ENCODE peak calls at places on chromosome X, in five cellular contexts. One of them, this sample, is unnamed. For H3K4me1, the result is how much of the 10 kb centered on the place peaks cover.

GRCh38 chrX:47316276-47317025 is 53.9 kb upstream of the ZNF157 start:
- DNase-seq in right lobe of liver: no peak
- DNase-seq in uterus: no peak
- DNase-seq in Panc1: no peak
- DNase-seq in psoas muscle: no peak
- DNase-seq in this sample: no peak

GRCh38 chrX:18424482-18425198 is 768 bp upstream of the CDKL5 start:
- DNase-seq in right lobe of liver: peak
- DNase-seq in uterus: no peak
- DNase-seq in Panc1: no peak
- DNase-seq in psoas muscle: no peak
- DNase-seq in this sample: peak

GRCh38 chrX:103254171-103254824 is 657 bp downstream of the TCEAL8 start:
- DNase-seq in right lobe of liver: peak
- DNase-seq in uterus: peak
- DNase-seq in Panc1: no peak
- DNase-seq in psoas muscle: peak
- DNase-seq in this sample: no peak

GRCh38 chrX:110316351-110317078 is 1.4 kb downstream of the AMMECR1 start:
- DNase-seq in right lobe of liver: no peak
- DNase-seq in uterus: no peak
- DNase-seq in Panc1: no peak
- DNase-seq in psoas muscle: no peak
- DNase-seq in this sample: no peak

GRCh38 chrX:94365736-94366135 is 691.7 kb downstream of the FAM133A start:
- DNase-seq in right lobe of liver: no peak
- DNase-seq in uterus: no peak
- DNase-seq in Panc1: no peak
- DNase-seq in psoas muscle: no peak
- DNase-seq in this sample: no peak

GRCh38 chrX:49174723-49175122 is 3.0 kb downstream of the PLP2 start:
- DNase-seq in right lobe of liver: no peak
- DNase-seq in uterus: no peak
- DNase-seq in Panc1: no peak
- DNase-seq in psoas muscle: no peak
- DNase-seq in this sample: no peak

GRCh38 chrX:110871839-110872238 is 76.2 kb upstream of the CHRDL1 start:
- DNase-seq in right lobe of liver: no peak
- DNase-seq in uterus: no peak
- DNase-seq in Panc1: no peak
- DNase-seq in psoas muscle: no peak
- DNase-seq in this sample: no peak

GRCh38 chrX:9466711-9467110 is 1.9 kb downstream of the TBL1X start:
- DNase-seq in right lobe of liver: no peak
- DNase-seq in uterus: no peak
- DNase-seq in Panc1: no peak
- DNase-seq in psoas muscle: no peak
- DNase-seq in this sample: peak

GRCh38 chrX:124194209-124194608 is 138.3 kb upstream of the TEX13D start:
- DNase-seq in right lobe of liver: no peak
- DNase-seq in uterus: no peak
- DNase-seq in Panc1: no peak
- DNase-seq in psoas muscle: peak
- DNase-seq in this sample: no peak

GRCh38 chrX:66042307-66043077 is 2.6 kb upstream of the VSIG4 start:
- DNase-seq in right lobe of liver: no peak
- DNase-seq in uterus: no peak
- DNase-seq in Panc1: no peak
- DNase-seq in psoas muscle: no peak
- DNase-seq in this sample: no peak

GRCh38 chrX:34132028-34132427 is at the start of gene FAM47A:
- DNase-seq in right lobe of liver: no peak
- DNase-seq in uterus: no peak
- DNase-seq in Panc1: no peak
- DNase-seq in psoas muscle: peak
- DNase-seq in this sample: no peak

GRCh38 chrX:63930140-63930539 is 145.1 kb upstream of the ARHGEF9 start:
- DNase-seq in right lobe of liver: no peak
- DNase-seq in uterus: no peak
- DNase-seq in Panc1: no peak
- DNase-seq in psoas muscle: no peak
- DNase-seq in this sample: no peak

GRCh38 chrX:70916754-70917153 is 8.2 kb upstream of the TEX11 start:
- DNase-seq in right lobe of liver: no peak
- DNase-seq in uterus: no peak
- DNase-seq in Panc1: no peak
- DNase-seq in psoas muscle: no peak
- DNase-seq in this sample: no peak

GRCh38 chrX:68504237-68504636 is 5.4 kb downstream of the YIPF6 start:
- DNase-seq in right lobe of liver: no peak
- DNase-seq in uterus: no peak
- DNase-seq in Panc1: no peak
- DNase-seq in psoas muscle: no peak
- DNase-seq in this sample: no peak

GRCh38 chrX:129963729-129964128 is 18.7 kb upstream of the BCORL1 start:
- DNase-seq in right lobe of liver: no peak
- DNase-seq in uterus: no peak
- DNase-seq in Panc1: no peak
- DNase-seq in psoas muscle: no peak
- DNase-seq in this sample: no peak

GRCh38 chrX:30714138-30714537 is 60.9 kb downstream of the GK start:
- DNase-seq in right lobe of liver: no peak
- DNase-seq in uterus: no peak
- DNase-seq in Panc1: no peak
- DNase-seq in psoas muscle: no peak
- DNase-seq in this sample: no peak

GRCh38 chrX:43973249-43973672 is at the start of gene NDP:
- DNase-seq in right lobe of liver: no peak
- DNase-seq in uterus: no peak
- DNase-seq in Panc1: no peak
- DNase-seq in psoas muscle: no peak
- DNase-seq in this sample: no peak

GRCh38 chrX:65877953-65878352 is 161.9 kb downstream of the VSIG4 start:
- DNase-seq in right lobe of liver: no peak
- DNase-seq in uterus: no peak
- DNase-seq in Panc1: no peak
- DNase-seq in psoas muscle: no peak
- DNase-seq in this sample: no peak

GRCh38 chrX:150770623-150771022 is 77.4 kb downstream of the MTMR1 start:
- DNase-seq in right lobe of liver: no peak
- DNase-seq in uterus: no peak
- DNase-seq in Panc1: no peak
- DNase-seq in psoas muscle: no peak
- DNase-seq in this sample: no peak

GRCh38 chrX:73850124-73851013 is 287.4 kb downstream of the CHIC1 start:
- DNase-seq in right lobe of liver: peak
- DNase-seq in uterus: peak
- DNase-seq in Panc1: no peak
- DNase-seq in psoas muscle: peak
- DNase-seq in this sample: no peak

GRCh38 chrX:69116077-69116476 is 49.2 kb downstream of the PJA1 start:
- DNase-seq in right lobe of liver: no peak
- DNase-seq in uterus: no peak
- DNase-seq in Panc1: no peak
- DNase-seq in psoas muscle: no peak
- DNase-seq in this sample: no peak

GRCh38 chrX:56569378-56570061 is 6.1 kb downstream of the UBQLN2 start:
- DNase-seq in right lobe of liver: no peak
- DNase-seq in uterus: no peak
- DNase-seq in Panc1: no peak
- DNase-seq in psoas muscle: no peak
- DNase-seq in this sample: no peak

GRCh38 chrX:40169193-40170086 is 71.7 kb upstream of the BCOR start:
- DNase-seq in right lobe of liver: peak
- DNase-seq in uterus: peak
- DNase-seq in Panc1: peak
- DNase-seq in psoas muscle: peak
- DNase-seq in this sample: peak

GRCh38 chrX:54181196-54181953 is 1.7 kb downstream of the FAM120C start:
- DNase-seq in right lobe of liver: no peak
- DNase-seq in uterus: no peak
- DNase-seq in Panc1: no peak
- DNase-seq in psoas muscle: no peak
- DNase-seq in this sample: no peak

GRCh38 chrX:79036152-79036551 is 91.0 kb downstream of the P2RY10 start:
- DNase-seq in right lobe of liver: no peak
- DNase-seq in uterus: no peak
- DNase-seq in Panc1: no peak
- DNase-seq in psoas muscle: no peak
- DNase-seq in this sample: peak

GRCh38 chrX:70454441-70455365 is 10.1 kb downstream of the DLG3 start:
- DNase-seq in right lobe of liver: peak
- DNase-seq in uterus: peak
- DNase-seq in Panc1: peak
- DNase-seq in psoas muscle: no peak
- DNase-seq in this sample: peak

GRCh38 chrX:150864127-150864526 is 34.3 kb downstream of the CD99L2 start:
- DNase-seq in right lobe of liver: no peak
- DNase-seq in uterus: no peak
- DNase-seq in Panc1: no peak
- DNase-seq in psoas muscle: no peak
- DNase-seq in this sample: no peak

GRCh38 chrX:8364369-8365141 is 100.1 kb upstream of the VCX3B start:
- DNase-seq in right lobe of liver: no peak
- DNase-seq in uterus: no peak
- DNase-seq in Panc1: no peak
- DNase-seq in psoas muscle: no peak
- DNase-seq in this sample: no peak

GRCh38 chrX:87526281-87526680 is 8.7 kb downstream of the KLHL4 start:
- DNase-seq in right lobe of liver: no peak
- DNase-seq in uterus: no peak
- DNase-seq in Panc1: no peak
- DNase-seq in psoas muscle: no peak
- DNase-seq in this sample: no peak

GRCh38 chrX:118523920-118524319 is 28.3 kb downstream of the DOCK11 start:
- DNase-seq in right lobe of liver: no peak
- DNase-seq in uterus: no peak
- DNase-seq in Panc1: no peak
- DNase-seq in psoas muscle: no peak
- DNase-seq in this sample: peak

DNA sequence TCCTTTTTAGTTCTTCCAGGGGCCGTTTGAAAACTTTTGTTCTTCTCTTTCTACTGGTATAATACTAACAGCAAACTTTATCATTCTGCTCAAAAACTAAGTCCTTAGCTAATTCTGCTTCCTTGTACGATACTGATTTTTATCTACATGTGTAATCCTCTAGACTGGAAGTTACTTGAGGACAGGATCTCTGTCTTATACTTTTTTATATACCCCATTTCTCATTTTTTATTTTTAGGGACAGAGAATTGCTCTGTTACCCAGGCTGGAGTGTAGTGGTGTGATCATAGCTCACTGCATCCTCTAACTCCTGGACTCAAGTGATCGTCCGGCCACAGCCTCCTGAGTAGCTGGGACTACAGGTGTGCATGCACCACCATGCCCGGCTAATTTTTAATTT is 2.2 kb downstream of the COX7B start:
- DNase-seq in right lobe of liver: no peak
- DNase-seq in uterus: no peak
- DNase-seq in Panc1: no peak
- DNase-seq in psoas muscle: no peak
- DNase-seq in this sample: no peak
- H3K27ac ChIP-seq in right lobe of liver: no peak
- H3K27ac ChIP-seq in uterus: no peak
- H3K27ac ChIP-seq in Panc1: no peak
- H3K27ac ChIP-seq in psoas muscle: no peak
- H3K27ac ChIP-seq in this sample: no peak

GRCh38 chrX:107724653-107725052 is 50.9 kb downstream of the TSC22D3 start:
- DNase-seq in right lobe of liver: no peak
- DNase-seq in uterus: no peak
- DNase-seq in Panc1: no peak
- DNase-seq in psoas muscle: no peak
- DNase-seq in this sample: no peak

GRCh38 chrX:107721966-107722707 is 53.5 kb downstream of the TSC22D3 start:
- DNase-seq in right lobe of liver: no peak
- DNase-seq in uterus: no peak
- DNase-seq in Panc1: no peak
- DNase-seq in psoas muscle: peak
- DNase-seq in this sample: no peak

GRCh38 chrX:107718156-107718621 is 57.4 kb downstream of the TSC22D3 start:
- DNase-seq in right lobe of liver: peak
- DNase-seq in uterus: peak
- DNase-seq in Panc1: peak
- DNase-seq in psoas muscle: peak
- DNase-seq in this sample: peak

GRCh38 chrX:107723501-107723900 is 52.1 kb downstream of the TSC22D3 start:
- DNase-seq in right lobe of liver: no peak
- DNase-seq in uterus: no peak
- DNase-seq in Panc1: no peak
- DNase-seq in psoas muscle: peak
- DNase-seq in this sample: no peak

GRCh38 chrX:107721318-107721717 is 54.3 kb downstream of the TSC22D3 start:
- DNase-seq in right lobe of liver: no peak
- DNase-seq in uterus: no peak
- DNase-seq in Panc1: no peak
- DNase-seq in psoas muscle: peak
- DNase-seq in this sample: no peak
- H3K4me1 ChIP-seq in right lobe of liver: under half
- H3K4me1 ChIP-seq in uterus: under half
- H3K4me1 ChIP-seq in Panc1: under half
- H3K4me1 ChIP-seq in psoas muscle: under half
- H3K4me1 ChIP-seq in this sample: under half

GRCh38 chrX:84186603-84187358 is 1.2 kb downstream of the RPS6KA6 start:
- DNase-seq in right lobe of liver: no peak
- DNase-seq in uterus: no peak
- DNase-seq in Panc1: no peak
- DNase-seq in psoas muscle: no peak
- DNase-seq in this sample: no peak
- H3K4me3 ChIP-seq in right lobe of liver: peak
- H3K4me3 ChIP-seq in uterus: peak
- H3K4me3 ChIP-seq in Panc1: no peak
- H3K4me3 ChIP-seq in psoas muscle: peak
- H3K4me3 ChIP-seq in this sample: no peak

GRCh38 chrX:19563746-19564145 is 48.4 kb upstream of the MAP3K15 start:
- DNase-seq in right lobe of liver: no peak
- DNase-seq in uterus: no peak
- DNase-seq in Panc1: no peak
- DNase-seq in psoas muscle: no peak
- DNase-seq in this sample: no peak

GRCh38 chrX:19564606-19565005 is 49.3 kb upstream of the MAP3K15 start:
- DNase-seq in right lobe of liver: no peak
- DNase-seq in uterus: no peak
- DNase-seq in Panc1: no peak
- DNase-seq in psoas muscle: no peak
- DNase-seq in this sample: no peak

GRCh38 chrX:19566359-19567141 is 51.2 kb upstream of the MAP3K15 start:
- DNase-seq in right lobe of liver: no peak
- DNase-seq in uterus: no peak
- DNase-seq in Panc1: no peak
- DNase-seq in psoas muscle: no peak
- DNase-seq in this sample: no peak

GRCh38 chrX:19563327-19563726 is 48.0 kb upstream of the MAP3K15 start:
- DNase-seq in right lobe of liver: no peak
- DNase-seq in uterus: no peak
- DNase-seq in Panc1: no peak
- DNase-seq in psoas muscle: no peak
- DNase-seq in this sample: no peak

GRCh38 chrX:19565605-19566004 is 50.3 kb upstream of the MAP3K15 start:
- DNase-seq in right lobe of liver: no peak
- DNase-seq in uterus: no peak
- DNase-seq in Panc1: no peak
- DNase-seq in psoas muscle: no peak
- DNase-seq in this sample: no peak
- H3K27ac ChIP-seq in right lobe of liver: no peak
- H3K27ac ChIP-seq in uterus: no peak
- H3K27ac ChIP-seq in Panc1: no peak
- H3K27ac ChIP-seq in psoas muscle: no peak
- H3K27ac ChIP-seq in this sample: no peak

GRCh38 chrX:21481761-21482160 is 107.5 kb downstream of the CNKSR2 start:
- DNase-seq in right lobe of liver: no peak
- DNase-seq in uterus: no peak
- DNase-seq in Panc1: no peak
- DNase-seq in psoas muscle: no peak
- DNase-seq in this sample: no peak
- H3K4me1 ChIP-seq in right lobe of liver: under half
- H3K4me1 ChIP-seq in uterus: under half
- H3K4me1 ChIP-seq in Panc1: under half
- H3K4me1 ChIP-seq in psoas muscle: under half
- H3K4me1 ChIP-seq in this sample: under half